ENCODE peak calls at places on chromosomes 12 and 14, in seven cellular contexts. B is foreskin melanocyte; U is effector CD4-positive, alpha-beta T cell; G is activated CD4-positive, alpha-beta T cell treated with anti-CD3 and anti-CD28 coated beads for 1 hour; D is cardiac fibroblast; C is stimulated activated CD4-positive, alpha-beta T cell treated with anti-CD3 and anti-CD28 coated beads, Interleukin-15, amount 100 ng/mL, for 1 hour; K is A549. J is an unnamed sample.
A peak's percentile ranks its signal among the peaks of the same experiment; 100 is the strongest.

GRCh38 chr14:99150236-99150635 is 121.8 kb downstream of the BCL11B start:
- DNase-seq in G (no peak), B (no peak), C (no peak), U (no peak), K (no peak), D (no peak), J (peak; percentile 2)

GRCh38 chr12:96810057-96810456 is 97.0 kb upstream of the NEDD1 start:
- DNase-seq in G (no peak), U (no peak), D (no peak), B (no peak), K (peak; percentile 30), C (no peak), J (no peak)

GRCh38 chr12:49567611-49568441 is at the start of gene MCRS1:
- DNase-seq in B (peak; percentile 85), G (peak; percentile 85), K (peak; percentile 94), U (peak; percentile 85), D (peak; percentile 94), C (peak; percentile 78), J (peak; percentile 96)

GRCh38 chr12:46585854-46586621 is 213.5 kb upstream of the SLC38A2 start:
- DNase-seq in B (no peak), C (peak; percentile 13), K (peak; percentile 50), U (no peak), G (peak; percentile 13), D (peak; percentile 58), J (peak; percentile 68)

GRCh38 chr12:56411781-56412639 is 37.2 kb downstream of the TIMELESS start:
- DNase-seq in B (no peak), C (no peak), D (peak; percentile 7), K (no peak), U (no peak), G (no peak), J (no peak)

GRCh38 chr12:79566452-79566851 is 124.3 kb downstream of the PAWR start:
- DNase-seq in K (no peak), G (no peak), B (no peak), U (no peak), C (no peak), D (peak; percentile 17), J (no peak)

GRCh38 chr14:99384446-99385417 is 95.9 kb downstream of the SETD3 start:
- DNase-seq in D (no peak), B (no peak), C (no peak), G (no peak), U (no peak), K (no peak), J (no peak)

GRCh38 chr14:81464253-81465001 is 64.3 kb upstream of the STON2 start:
- DNase-seq in G (no peak), U (peak; percentile 47), B (peak; percentile 72), D (peak; percentile 67), C (no peak), K (peak; percentile 63), J (peak; percentile 58)

GRCh38 chr12:123106640-123107359 is 44.1 kb downstream of the PITPNM2 start:
- DNase-seq in B (no peak), G (peak; percentile 36), C (peak; percentile 30), K (peak; percentile 39), U (peak; percentile 13), D (no peak), J (peak; percentile 77)

GRCh38 chr14:69543341-69544249 is 31.1 kb downstream of the CCDC177 start:
- DNase-seq in C (no peak), B (no peak), K (peak; percentile 80), U (no peak), D (peak; percentile 94), G (no peak), J (no peak)

J was measured in Peyer's patch.